ENCODE peak calls at places on chromosomes 16 and 17, in four cellular contexts. S is K562, I is HepG2, N is GM12878. E is an unnamed sample.

GRCh38 chr16:10466861-10467260 is 81.0 kb downstream of the ATF7IP2 start:
- DNase-seq in S (no peak), I (no peak), N (no peak), E (no peak)

GRCh38 chr16:50814541-50814940 is 72.7 kb downstream of the CYLD start:
- DNase-seq in S (no peak), I (no peak), N (no peak), E (no peak)

GRCh38 chr17:75370288-75370687 is 35.2 kb downstream of the GRB2 start:
- DNase-seq in S (no peak), I (no peak), N (no peak), E (no peak)

GRCh38 chr17:57295526-57296023 is 39.3 kb downstream of the MSI2 start:
- DNase-seq in S (no peak), I (no peak), N (no peak), E (no peak)

GRCh38 chr17:65633146-65633881 is 71.9 kb upstream of the AXIN2 start:
- DNase-seq in S (no peak), I (no peak), N (no peak), E (no peak)

GRCh38 chr17:19740933-19741332 is 7.2 kb downstream of the ALDH3A1 start:
- DNase-seq in S (no peak), I (no peak), N (no peak), E (no peak)

GRCh38 chr17:66275651-66276050 is 26.8 kb upstream of the PRKCA start:
- DNase-seq in S (no peak), I (peak), N (no peak), E (no peak)

GRCh38 chr17:73829676-73830280 is 185.5 kb upstream of the SDK2 start:
- DNase-seq in S (no peak), I (no peak), N (no peak), E (no peak)

GRCh38 chr17:78664476-78665384 is 87.5 kb upstream of the DNAH17 start:
- DNase-seq in S (no peak), I (peak), N (no peak), E (no peak)

GRCh38 chr16:27088216-27088615 is 21.5 kb downstream of the C16orf82 start:
- DNase-seq in S (no peak), I (no peak), N (no peak), E (no peak)

GRCh38 chr17:5485270-5486205 is at the start of gene DERL2:
- DNase-seq in S (peak), I (peak), N (no peak), E (peak)

DNA sequence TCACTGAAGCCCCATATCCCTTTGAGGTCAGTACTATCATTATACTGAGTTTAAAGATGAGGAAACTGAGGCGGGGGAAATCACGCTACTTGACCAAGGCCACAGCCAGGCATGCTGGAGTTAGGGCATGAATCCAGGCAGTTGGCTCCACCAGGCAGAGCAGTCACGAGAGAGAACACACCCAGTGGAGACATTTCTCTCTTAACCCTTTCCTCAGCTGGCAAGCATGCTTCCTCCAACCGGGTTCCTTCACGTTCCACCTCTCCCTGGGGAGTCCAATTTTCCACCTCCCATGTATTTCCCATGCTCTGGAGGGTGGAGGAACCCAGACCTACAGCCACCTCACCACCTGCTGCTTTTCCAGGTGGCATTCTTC is 32.8 kb downstream of the VAC14 start:
- DNase-seq in S (no peak), I (no peak), N (no peak), E (no peak)
- TF ChIP-seq ESRRA in S (no peak), I (no peak), N (no peak), E (no peak)

DNA sequence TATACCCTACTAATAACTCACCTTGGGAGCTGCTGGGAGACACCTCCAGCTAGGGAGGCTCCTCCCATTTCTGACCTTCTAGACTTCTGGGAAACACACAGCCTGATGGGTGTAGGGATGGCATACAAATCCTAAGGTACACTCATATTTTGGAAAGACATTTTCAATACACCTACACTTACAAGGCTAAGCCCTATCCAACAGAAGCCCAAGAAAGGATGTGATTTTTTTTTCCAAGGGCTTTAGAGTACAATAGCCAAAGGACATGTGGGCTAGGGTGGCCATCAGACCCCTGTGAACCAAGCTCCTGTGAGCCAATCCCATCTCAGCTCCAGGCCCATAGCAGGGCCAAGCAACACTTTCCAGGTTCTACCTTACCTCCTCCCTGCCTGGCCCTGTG is 143.9 kb downstream of the AATF start:
- DNase-seq in S (no peak), I (no peak), N (no peak), E (no peak)
- TF ChIP-seq USF2 in S (no peak), I (no peak), N (no peak), E (no peak)

GRCh38 chr17:835263-835662 is 53.1 kb downstream of the MRM3 start:
- DNase-seq in S (no peak), I (peak), N (no peak), E (no peak)
- TF ChIP-seq CREM in S (no peak), I (no peak), N (no peak), E (no peak)

DNA sequence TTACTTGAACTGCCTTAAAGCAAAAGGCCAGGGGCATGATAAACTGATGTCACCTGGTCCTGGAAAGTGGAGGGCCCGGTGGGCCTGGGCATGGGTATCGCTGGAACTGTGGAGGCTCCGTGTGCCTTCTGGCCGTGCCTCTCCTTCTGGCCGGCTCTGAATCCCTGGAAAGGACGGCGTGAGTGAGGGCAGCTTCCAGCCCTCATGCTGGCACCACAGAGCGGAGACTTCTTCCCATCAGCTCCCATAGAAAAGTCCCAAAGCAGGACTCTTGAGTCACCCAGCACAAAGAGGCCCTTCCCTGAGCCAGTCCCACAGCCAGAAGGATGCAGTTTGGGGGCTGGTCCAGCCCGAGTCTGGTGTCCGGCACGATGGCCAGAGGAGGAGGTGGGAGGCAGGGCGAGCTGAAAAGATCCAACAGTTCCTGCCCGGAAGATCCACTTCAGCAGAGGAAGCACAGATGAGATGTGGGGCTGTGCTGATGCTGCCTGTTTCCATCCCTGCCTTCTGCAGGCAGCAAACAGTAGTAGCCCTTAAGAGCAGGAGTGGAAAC is 7.8 kb downstream of the GAA start:
- DNase-seq in S (no peak), I (no peak), N (no peak), E (peak)
- TF ChIP-seq ESRRA in S (no peak), I (no peak), N (no peak), E (no peak)

GRCh38 chr16:85750827-85751641 is at the start of gene C16orf74:
- DNase-seq in S (peak), I (no peak), N (no peak), E (peak)

GRCh38 chr16:85746431-85747227 is 4.3 kb downstream of the C16orf74 start:
- DNase-seq in S (no peak), I (no peak), N (no peak), E (no peak)

GRCh38 chr16:85750021-85750826 is 672 bp downstream of the C16orf74 start:
- DNase-seq in S (no peak), I (no peak), N (no peak), E (peak)

GRCh38 chr16:85751665-85752501 is 987 bp upstream of the C16orf74 start:
- DNase-seq in S (no peak), I (no peak), N (no peak), E (no peak)

GRCh38 chr16:85749686-85750020 is 1.2 kb downstream of the C16orf74 start:
- DNase-seq in S (no peak), I (no peak), N (no peak), E (no peak)
- TF ChIP-seq USF2 in S (no peak), I (no peak), N (no peak), E (no peak)

GRCh38 chr17:47862621-47863440 is 11.9 kb upstream of the SP6 start:
- DNase-seq in S (no peak), I (no peak), N (no peak), E (no peak)
- TF ChIP-seq CREM in S (no peak), I (no peak), N (no peak), E (no peak)

DNA sequence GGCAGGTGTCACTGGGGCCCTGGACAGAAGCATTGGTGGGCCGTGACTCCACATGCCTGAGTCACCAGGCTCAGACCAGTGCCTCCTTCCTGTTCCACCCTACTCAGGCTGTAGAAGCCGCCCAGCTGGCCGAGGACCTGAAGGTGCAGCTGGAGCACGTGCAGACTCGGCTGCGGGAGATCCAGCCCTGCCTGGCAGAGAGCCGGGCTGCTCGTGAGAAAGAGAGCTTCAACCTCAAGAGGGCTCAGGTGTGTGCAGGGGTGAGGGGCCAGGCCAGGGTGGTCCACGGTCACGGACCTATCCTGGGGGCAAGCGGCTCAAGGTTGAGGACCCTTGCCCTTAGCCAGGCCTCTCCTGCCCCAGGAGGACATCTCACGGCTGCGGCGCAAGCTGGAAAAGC is 9.6 kb downstream of the RNF40 start:
- DNase-seq in S (no peak), I (no peak), N (no peak), E (no peak)
- TF ChIP-seq ESRRA in S (no peak), I (no peak), N (no peak), E (no peak)

E was measured in WTC11.